ENCODE peak calls at places on chromosomes 3 and 15, in nine cellular contexts. O is A549; H is adrenal gland; V is CD8-positive, alpha-beta T cell; Q is endothelial cell of umbilical vein; X is breast epithelium; E is AG04450; A is kidney; W is testis. G is an unnamed sample.
A peak's percentile ranks its signal among the peaks of the same experiment; 100 is the strongest.

GRCh38 chr3:43465109-43465508 is 156.7 kb downstream of the ANO10 start:
- DNase-seq in A (no peak), W (no peak), Q (peak; percentile 29), O (peak; percentile 14), V (no peak), H (no peak), E (no peak), X (no peak), G (no peak)

GRCh38 chr3:12968541-12968940 is 104.7 kb downstream of the IQSEC1 start:
- DNase-seq in O (no peak), Q (no peak), A (peak; percentile 70), E (no peak), H (no peak), V (no peak), X (no peak), W (no peak), G (no peak)

GRCh38 chr15:35557544-35557943 is 11.6 kb upstream of the DPH6 start:
- DNase-seq in A (no peak), V (no peak), H (peak; percentile 18), Q (no peak), E (peak; percentile 66), W (no peak), O (peak; percentile 48), X (no peak), G (no peak)

GRCh38 chr15:101267320-101268104 is 9.8 kb downstream of the SELENOS start:
- DNase-seq in A (no peak), W (no peak), V (no peak), O (no peak), Q (no peak), X (no peak), H (no peak), E (no peak), G (no peak)

GRCh38 chr15:80418892-80419537 is 14.8 kb downstream of the ARNT2 start:
- DNase-seq in E (peak; percentile 26), W (peak; percentile 63), X (no peak), O (peak; percentile 73), A (no peak), Q (peak; percentile 16), V (no peak), H (peak; percentile 22), G (no peak)

GRCh38 chr3:147415337-147415736 is 6.2 kb downstream of the ZIC1 start:
- DNase-seq in X (no peak), H (no peak), V (no peak), O (no peak), Q (no peak), A (no peak), E (no peak), W (no peak), G (no peak)

GRCh38 chr3:17213102-17213501 is 328.3 kb downstream of the PLCL2 start:
- DNase-seq in E (no peak), X (no peak), A (no peak), W (no peak), V (no peak), H (no peak), Q (no peak), O (no peak), G (no peak)

GRCh38 chr15:101444015-101444414 is 45.5 kb downstream of the PCSK6 start:
- DNase-seq in O (no peak), Q (no peak), V (no peak), X (no peak), A (no peak), W (no peak), H (no peak), E (no peak), G (no peak)

GRCh38 chr3:119559441-119559963 is at the start of gene CD80:
- DNase-seq in Q (peak; percentile 41), X (no peak), W (peak; percentile 78), H (peak; percentile 51), O (peak; percentile 79), V (peak; percentile 59), A (no peak), E (no peak), G (peak; percentile 12)

GRCh38 chr15:83039206-83039605 is 27.8 kb upstream of the C15orf40 start:
- DNase-seq in E (no peak), A (no peak), H (no peak), W (no peak), O (no peak), V (no peak), Q (no peak), X (no peak), G (no peak)

GRCh38 chr15:42368096-42368495 is 8.8 kb downstream of the CAPN3 start:
- DNase-seq in X (no peak), O (no peak), V (no peak), H (no peak), A (no peak), E (no peak), W (no peak), Q (no peak), G (no peak)

GRCh38 chr3:58047806-58048205 is 39.6 kb downstream of the FLNB start:
- DNase-seq in V (no peak), Q (peak; percentile 42), O (no peak), X (no peak), W (no peak), A (no peak), H (no peak), E (no peak), G (no peak)

GRCh38 chr3:197031315-197032285 is 2.0 kb upstream of the MELTF start:
- DNase-seq in H (peak; percentile 97), V (no peak), W (peak; percentile 86), Q (peak; percentile 93), O (peak; percentile 98), E (peak; percentile 92), A (no peak), X (no peak), G (peak; percentile 97)

GRCh38 chr3:17806876-17807275 is 64.4 kb upstream of the TBC1D5 start:
- DNase-seq in O (no peak), A (no peak), V (no peak), X (no peak), H (no peak), Q (no peak), W (no peak), E (no peak), G (no peak)

GRCh38 chr15:31100738-31101137 is 787 bp downstream of the TRPM1 start:
- DNase-seq in H (no peak), O (no peak), E (no peak), Q (no peak), A (no peak), W (no peak), X (no peak), V (no peak), G (no peak)

GRCh38 chr15:90227816-90228772 is 5.6 kb downstream of the CIB1 start:
- DNase-seq in E (no peak), W (no peak), O (no peak), V (no peak), A (no peak), H (no peak), X (no peak), Q (no peak), G (no peak)

GRCh38 chr3:169857811-169858210 is 11.9 kb downstream of the LRRC31 start:
- DNase-seq in V (no peak), Q (no peak), O (no peak), H (no peak), E (no peak), X (no peak), W (no peak), A (no peak), G (no peak)

GRCh38 chr15:98012354-98012753 is 51.9 kb downstream of the ARRDC4 start:
- DNase-seq in W (no peak), E (no peak), H (no peak), V (no peak), O (no peak), X (no peak), Q (no peak), A (no peak), G (no peak)
- H3K27ac ChIP-seq in W (no peak overlapping the region), E (no peak overlapping the region), H (no peak overlapping the region), V (no peak overlapping the region), O (no peak overlapping the region), X (no peak overlapping the region), Q (no peak overlapping the region), A (no peak overlapping the region), G (no peak overlapping the region)

DNA sequence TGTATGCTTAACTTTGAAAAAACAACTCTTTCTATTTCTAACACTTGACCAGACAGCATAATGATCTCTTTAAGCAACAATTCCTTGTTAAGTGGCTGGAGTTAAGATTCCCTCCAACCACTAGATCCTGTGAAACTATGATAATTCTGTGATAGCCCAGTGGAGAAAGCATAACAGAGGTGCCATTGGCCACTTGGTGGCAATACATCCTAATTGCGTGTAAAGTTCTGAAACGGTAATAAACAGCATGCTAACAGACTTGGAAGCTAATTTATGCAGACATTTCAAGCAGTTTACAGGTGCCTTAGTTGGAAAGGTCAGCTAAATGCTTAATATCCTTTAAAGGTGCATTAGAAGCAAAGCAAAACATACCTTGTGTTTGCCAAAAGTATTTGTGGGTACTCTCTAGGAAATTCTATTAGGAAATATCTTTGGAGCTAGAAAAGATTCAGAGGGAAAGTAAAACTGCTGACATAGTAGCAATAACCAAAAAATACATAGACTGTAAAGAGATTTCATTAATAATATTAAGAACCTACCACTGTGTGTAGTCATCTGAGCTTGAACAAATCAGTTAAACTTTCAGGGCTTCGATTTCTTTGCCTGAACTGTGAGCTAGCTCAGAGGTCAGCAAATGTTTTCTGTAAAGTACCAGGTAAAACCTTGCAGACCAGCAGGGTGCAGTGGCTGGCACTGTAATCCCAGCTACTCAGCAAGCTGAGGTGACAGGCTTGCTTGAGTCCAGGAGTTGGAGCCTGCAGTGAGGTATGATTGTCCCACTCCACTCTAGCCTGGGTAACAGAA is 19.0 kb upstream of the CSTA start:
- DNase-seq in Q (no peak), W (no peak), E (no peak), V (no peak), A (no peak), O (peak; percentile 53), H (peak; percentile 36), X (no peak), G (no peak)
- TF ChIP-seq CTCF in Q (no peak), W (no peak), E (peak; percentile 7), V (no peak), A (peak; percentile 31), O (peak; percentile 45), H (peak; percentile 34), X (peak; percentile 9), G (no peak)

GRCh38 chr3:114746502-114746901 is 400.6 kb downstream of the ZBTB20 start:
- DNase-seq in W (no peak), H (no peak), V (no peak), Q (no peak), X (no peak), O (peak; percentile 12), E (no peak), A (no peak), G (no peak)
- H3K27ac ChIP-seq in W (peak overlapping the region; percentile 48), H (no peak overlapping the region), V (no peak overlapping the region), Q (no peak overlapping the region), X (peak overlapping the region; percentile 79), O (peak overlapping the region; percentile 92), E (no peak overlapping the region), A (peak overlapping the region; percentile 74), G (no peak overlapping the region)

DNA sequence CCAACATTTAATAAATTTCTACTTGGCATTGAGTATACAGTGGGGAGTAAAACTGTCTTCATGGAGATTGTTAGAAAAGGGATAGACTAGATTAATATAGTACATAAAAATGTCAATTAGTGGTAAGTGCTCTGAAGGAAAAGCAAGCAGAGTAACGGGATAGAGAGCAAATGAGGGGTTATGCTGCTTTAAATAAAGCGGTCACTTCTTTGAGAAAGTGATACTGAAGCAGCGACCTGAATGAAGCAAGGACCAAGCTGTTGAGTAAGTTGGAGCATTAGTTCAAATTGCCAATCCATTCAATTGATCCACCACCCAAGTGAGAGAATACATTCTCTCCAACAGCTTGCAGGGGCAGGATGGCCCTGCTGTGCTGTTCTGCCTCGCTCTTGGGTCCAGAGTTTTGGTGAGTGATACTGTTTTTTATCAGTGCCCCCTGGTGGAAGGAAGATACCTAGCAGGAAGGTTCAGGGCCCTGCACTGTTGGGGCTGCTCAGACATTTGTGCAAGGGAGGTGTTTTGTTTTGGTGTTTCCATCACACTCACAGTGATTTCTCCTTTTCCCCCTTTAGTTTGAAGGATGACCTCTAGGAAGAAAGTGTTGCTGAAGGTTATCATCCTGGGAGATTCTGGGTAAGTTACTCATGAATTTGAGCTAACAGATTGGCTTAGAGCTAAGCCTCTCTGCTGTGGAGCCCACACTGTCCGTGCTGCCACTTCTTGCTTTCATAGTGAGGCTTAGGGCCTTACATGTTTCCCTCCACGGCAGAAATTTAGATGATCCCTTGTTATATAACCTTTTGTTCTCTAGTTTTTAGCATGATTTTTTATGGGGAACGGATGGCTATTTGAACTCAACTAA is 69.0 kb downstream of the RAB7A start:
- DNase-seq in E (peak; percentile 16), O (peak; percentile 54), A (no peak), H (peak; percentile 71), V (peak; percentile 79), X (no peak), W (peak; percentile 67), Q (peak; percentile 67), G (peak; percentile 47)
- TF ChIP-seq CTCF in E (peak; percentile 79), O (peak; percentile 63), A (peak; percentile 77), H (peak; percentile 77), V (peak; percentile 81), X (peak; percentile 87), W (peak; percentile 71), Q (peak; percentile 69), G (peak; percentile 49)